ENCODE peak calls at places on chromosomes 12 and 14, in nine cellular contexts. M is IMR-90, U is Panc1, B is GM23248, K is ovary, E is left lung, T is tibial artery, I is thoracic aorta, L is endodermal cell. F is an unnamed sample. For H3K4me1, the result is how much of the 10 kb centered on the place peaks cover.

GRCh38 chr12:64459388-64460024 is 7.6 kb downstream of the TBK1 start:
- DNase-seq in K (no peak), U (no peak), E (no peak), L (no peak), I (no peak), T (no peak), B (peak), M (no peak), F (no peak)

GRCh38 chr14:100072783-100073346 is 7.6 kb downstream of the EVL start:
- DNase-seq in T (no peak), K (no peak), U (no peak), B (no peak), I (no peak), E (peak), M (no peak), L (no peak), F (no peak)

GRCh38 chr14:73742520-73743238 is 28.5 kb upstream of the PNMA1 start:
- DNase-seq in T (no peak), E (no peak), I (no peak), B (no peak), L (no peak), M (no peak), K (no peak), U (no peak), F (no peak)

GRCh38 chr12:57864382-57864781 is 17.9 kb upstream of the CTDSP2 start:
- DNase-seq in B (peak), I (no peak), E (no peak), L (peak), U (no peak), K (no peak), T (no peak), M (no peak), F (no peak)

GRCh38 chr14:90444077-90444696 is 47.4 kb downstream of the CALM1 start:
- DNase-seq in B (peak), E (peak), K (no peak), L (no peak), T (no peak), I (no peak), M (no peak), U (no peak), F (no peak)

GRCh38 chr12:70982286-70982685 is 61.7 kb upstream of the PTPRR start:
- DNase-seq in L (no peak), I (no peak), B (peak), T (no peak), K (no peak), U (no peak), E (no peak), M (peak), F (no peak)

GRCh38 chr14:36747411-36748184 is 85.9 kb downstream of the PAX9 start:
- DNase-seq in L (peak), E (no peak), I (no peak), T (no peak), M (no peak), U (no peak), B (peak), K (no peak), F (no peak)

GRCh38 chr14:31510222-31510621 is 22.4 kb upstream of the GPR33 start:
- DNase-seq in B (peak), M (peak), T (no peak), E (no peak), U (peak), L (no peak), I (no peak), K (no peak), F (no peak)

GRCh38 chr12:76311796-76312195 is 36.4 kb downstream of the BBS10 start:
- DNase-seq in M (peak), K (no peak), B (peak), I (no peak), L (no peak), E (no peak), T (no peak), U (no peak), F (no peak)

GRCh38 chr14:23557946-23558345 is 1.9 kb downstream of the THTPA start:
- DNase-seq in M (no peak), U (no peak), I (no peak), E (no peak), T (no peak), L (no peak), B (no peak), K (no peak), F (no peak)

GRCh38 chr12:6141048-6141447 is 16.6 kb upstream of the VWF start:
- DNase-seq in B (peak), E (peak), L (no peak), T (peak), I (no peak), K (no peak), M (peak), U (no peak), F (no peak)

GRCh38 chr14:93957333-93957710 is 19.0 kb downstream of the ASB2 start:
- DNase-seq in U (no peak), T (no peak), M (no peak), I (no peak), K (no peak), E (no peak), B (no peak), L (no peak), F (no peak)

GRCh38 chr12:128827724-128828123 is 4.0 kb upstream of the SLC15A4 start:
- DNase-seq in B (no peak), K (no peak), I (no peak), U (no peak), T (no peak), M (no peak), L (no peak), E (no peak), F (no peak)

GRCh38 chr12:128825845-128826244 is 2.1 kb upstream of the SLC15A4 start:
- DNase-seq in L (no peak), T (no peak), I (no peak), K (no peak), E (no peak), M (no peak), U (no peak), B (no peak), F (no peak)

GRCh38 chr12:128820723-128821432 is 2.9 kb downstream of the SLC15A4 start:
- DNase-seq in M (no peak), K (no peak), I (no peak), E (peak), B (no peak), L (no peak), T (peak), U (no peak), F (peak)

GRCh38 chr12:128823216-128823915 is 392 bp downstream of the SLC15A4 start:
- DNase-seq in M (no peak), E (peak), L (peak), T (peak), I (no peak), B (no peak), K (peak), U (no peak), F (peak)

DNA sequence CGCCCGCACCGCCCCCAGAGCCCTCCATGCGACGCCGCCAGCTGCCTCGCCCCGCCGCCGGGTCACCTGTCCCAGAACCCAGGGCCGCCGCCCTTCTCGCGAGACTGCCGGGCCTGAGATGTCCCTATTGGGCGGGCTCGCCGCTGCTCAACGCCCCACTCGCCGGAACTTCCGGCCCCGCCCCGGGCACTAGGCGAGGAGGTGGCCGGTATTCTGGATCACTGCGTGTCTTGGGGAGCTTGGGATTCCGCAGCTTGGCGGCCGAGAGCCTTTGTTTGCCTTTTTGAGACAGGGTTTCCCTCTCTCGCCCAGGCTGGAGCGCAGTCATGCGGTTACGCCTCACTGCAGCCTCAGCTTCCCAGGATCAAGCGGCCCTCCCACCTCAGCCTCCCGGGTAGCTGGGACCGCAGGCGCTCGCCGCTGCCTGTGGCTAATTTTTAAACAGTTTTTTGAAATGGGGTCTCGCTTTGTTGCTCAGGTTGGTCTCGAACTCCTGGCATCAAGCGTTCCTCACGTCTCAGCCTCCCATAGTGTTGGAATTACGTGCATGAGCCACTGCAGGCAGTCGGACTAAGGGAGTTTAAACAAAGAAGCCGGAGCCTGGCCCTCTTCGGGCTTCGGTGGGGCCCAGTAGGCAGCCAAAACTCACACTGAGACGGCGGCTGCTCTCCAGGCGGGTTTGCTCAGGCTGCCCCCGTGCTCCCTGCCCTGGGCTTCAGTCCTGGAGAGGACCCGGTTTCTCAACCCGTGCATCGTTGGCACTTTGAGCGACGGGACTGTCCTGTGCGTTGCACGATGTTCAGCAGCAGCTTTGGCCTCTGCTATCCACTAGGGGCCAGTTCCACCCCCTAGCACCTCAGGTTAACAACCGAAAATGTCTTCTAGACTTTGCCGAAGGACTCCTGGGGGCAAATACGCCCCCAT is at the start of gene SLC15A4:
- DNase-seq in U (no peak), L (peak), T (peak), I (peak), B (peak), M (peak), E (peak), K (peak), F (peak)
- H3K4me1 ChIP-seq in U (under half), L (under half), T (under half), I (under half), B (under half), M (under half), E (half or more), K (under half), F (half or more)

DNA sequence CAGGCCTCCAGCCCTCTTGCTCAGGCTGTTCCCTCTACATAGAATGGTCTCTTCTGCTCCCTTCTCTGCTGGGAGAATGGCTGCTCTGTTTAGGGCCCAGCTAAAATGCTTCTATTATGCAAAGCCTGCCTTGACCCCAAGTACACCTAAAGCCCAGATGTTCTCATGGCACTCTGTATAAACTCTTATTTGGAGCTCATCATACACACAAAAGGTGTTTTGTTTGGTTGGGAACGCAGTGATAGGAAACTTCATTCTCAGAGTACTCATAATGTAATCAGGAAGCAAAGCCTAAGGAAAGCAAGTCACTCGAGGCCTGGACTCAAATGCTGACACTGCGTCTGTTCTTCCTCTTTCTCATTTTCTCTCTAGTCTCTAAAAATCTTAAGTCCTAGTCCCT is 38.2 kb upstream of the SYCP3 start:
- DNase-seq in U (no peak), L (no peak), E (no peak), B (no peak), M (no peak), K (no peak), T (no peak), I (no peak), F (no peak)
- H3K4me1 ChIP-seq in U (under half), L (under half), E (under half), B (under half), M (under half), K (under half), T (under half), I (under half), F (under half)

GRCh38 chr14:104969741-104970230 is 8.4 kb downstream of the AHNAK2 start:
- DNase-seq in I (no peak), K (no peak), L (no peak), T (no peak), M (no peak), B (no peak), U (no peak), E (no peak), F (no peak)
- H3K4me1 ChIP-seq in I (under half), K (under half), L (under half), T (half or more), M (under half), B (half or more), U (half or more), E (half or more), F (half or more)

DNA sequence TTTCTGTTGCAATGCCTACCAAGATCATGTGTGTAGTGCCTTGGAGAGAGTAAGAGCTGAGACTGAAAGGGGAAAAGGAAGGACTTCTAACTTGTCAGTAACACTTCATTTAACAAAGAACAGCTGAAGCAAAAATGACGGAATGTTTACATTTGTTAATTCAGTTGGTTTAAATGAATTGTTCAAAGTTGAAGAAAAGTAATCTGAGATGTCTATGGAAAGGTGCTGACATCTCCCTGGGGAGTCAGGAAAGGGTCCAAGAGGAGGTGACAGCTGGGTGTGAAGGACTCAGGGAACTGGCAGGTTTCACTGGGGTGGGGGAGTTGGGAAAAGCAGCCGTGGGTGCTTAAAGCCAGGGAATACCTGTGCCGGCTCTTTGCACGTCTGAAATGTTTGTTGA is 7.9 kb downstream of the TMEM63C start:
- DNase-seq in E (no peak), M (no peak), K (no peak), T (no peak), B (no peak), I (no peak), L (no peak), U (no peak), F (no peak)
- H3K4me1 ChIP-seq in E (under half), M (under half), K (under half), T (under half), B (under half), I (under half), L (under half), U (under half), F (under half)

F was measured in left ventricle myocardium inferior.